ENCODE peak calls at places on chromosomes 1 and 21, in nine cellular contexts. B is suprapubic skin; S is lower lobe of right lung; D is tibial artery; K is left ventricle myocardium inferior; J is foreskin keratinocyte; Y is H1; X is uterus; W is CD4-positive, alpha-beta T cell. P is an unnamed sample.

GRCh38 chr1:111099289-111099688 is 40.6 kb downstream of the DRAM2 start:
- DNase-seq in S (no peak), W (no peak), X (no peak), K (no peak), D (no peak), B (no peak), Y (no peak), J (no peak), P (no peak)

GRCh38 chr1:93171549-93172050 is 8.6 kb downstream of the TMED5 start:
- DNase-seq in K (no peak), Y (no peak), W (no peak), X (no peak), D (no peak), B (no peak), S (no peak), J (no peak), P (no peak)

GRCh38 chr21:14522689-14523088 is 23.4 kb downstream of the SAMSN1 start:
- DNase-seq in X (no peak), D (no peak), B (no peak), Y (no peak), S (no peak), J (no peak), K (no peak), W (no peak), P (no peak)

GRCh38 chr1:211726467-211726866 is 51.0 kb upstream of the NEK2 start:
- DNase-seq in W (no peak), K (no peak), X (no peak), J (no peak), S (no peak), B (no peak), Y (no peak), D (no peak), P (no peak)

GRCh38 chr1:26155370-26156284 is 3.3 kb upstream of the FAM110D start:
- DNase-seq in D (no peak), S (no peak), J (no peak), B (no peak), X (peak), Y (no peak), W (no peak), K (no peak), P (peak)

GRCh38 chr1:172144445-172145060 is 275.9 kb upstream of the C1orf105 start:
- DNase-seq in B (peak), D (peak), K (peak), J (no peak), Y (no peak), S (peak), X (peak), W (no peak), P (no peak)

GRCh38 chr1:174954686-174955669 is 44.8 kb upstream of the CACYBP start:
- DNase-seq in J (no peak), X (no peak), Y (no peak), B (no peak), D (no peak), W (no peak), K (no peak), S (no peak), P (no peak)

GRCh38 chr21:36524477-36524876 is 44.6 kb upstream of the CLDN14 start:
- DNase-seq in Y (no peak), K (no peak), B (no peak), X (no peak), W (no peak), S (no peak), J (no peak), D (no peak), P (no peak)

GRCh38 chr1:101929343-101929742 is 67.4 kb downstream of the OLFM3 start:
- DNase-seq in B (no peak), X (no peak), Y (no peak), D (no peak), W (no peak), J (no peak), S (no peak), K (no peak), P (no peak)

GRCh38 chr1:182197555-182197954 is 136.0 kb upstream of the ZNF648 start:
- DNase-seq in Y (no peak), X (peak), D (peak), W (no peak), S (no peak), K (no peak), J (no peak), B (no peak), P (no peak)

GRCh38 chr1:24263746-24264145 is 55.4 kb upstream of the GRHL3 start:
- DNase-seq in K (no peak), J (no peak), D (no peak), Y (no peak), X (no peak), B (no peak), W (no peak), S (no peak), P (no peak)

GRCh38 chr1:24263211-24263610 is 55.9 kb upstream of the GRHL3 start:
- DNase-seq in K (no peak), Y (no peak), W (no peak), J (no peak), D (no peak), B (no peak), S (no peak), X (no peak), P (no peak)

GRCh38 chr1:24267003-24267402 is 52.2 kb upstream of the GRHL3 start:
- DNase-seq in Y (no peak), S (no peak), K (no peak), J (no peak), D (no peak), B (no peak), X (no peak), W (no peak), P (no peak)

GRCh38 chr1:24261977-24262376 is 57.2 kb upstream of the GRHL3 start:
- DNase-seq in D (no peak), W (no peak), B (no peak), J (no peak), X (no peak), S (no peak), Y (no peak), K (no peak), P (no peak)

DNA sequence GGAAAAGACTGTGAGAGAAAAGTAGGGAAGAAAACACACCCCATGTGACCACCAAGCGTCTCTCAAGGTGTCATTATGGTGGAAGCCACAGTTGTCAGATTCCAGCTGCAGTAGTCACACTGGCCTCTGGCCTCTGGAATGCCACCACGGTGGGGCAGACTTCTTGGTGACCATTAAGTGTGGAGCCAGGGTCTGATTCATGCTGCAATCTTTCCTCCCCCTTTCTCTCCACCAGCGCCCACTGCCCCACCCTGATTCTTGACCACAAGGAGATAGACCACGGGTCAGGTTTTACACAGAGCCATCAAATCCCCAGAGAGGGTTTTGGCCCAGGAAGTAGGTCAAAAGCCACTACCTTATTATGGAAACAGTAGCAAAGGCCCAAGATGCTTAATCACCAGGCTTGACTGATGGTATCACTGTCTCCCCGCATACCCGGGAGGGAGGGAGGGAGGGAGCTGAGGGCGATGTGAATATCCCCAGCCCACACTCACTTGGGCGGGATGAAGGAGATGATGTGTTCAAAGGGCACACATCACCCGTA is 52.7 kb upstream of the GRHL3 start:
- DNase-seq in W (no peak), J (peak), K (no peak), Y (no peak), D (no peak), X (no peak), S (no peak), B (no peak), P (no peak)
- H3K27ac ChIP-seq in W (no peak), J (no peak), K (no peak), Y (no peak), D (no peak), X (no peak), S (no peak), B (no peak), P (no peak)

DNA sequence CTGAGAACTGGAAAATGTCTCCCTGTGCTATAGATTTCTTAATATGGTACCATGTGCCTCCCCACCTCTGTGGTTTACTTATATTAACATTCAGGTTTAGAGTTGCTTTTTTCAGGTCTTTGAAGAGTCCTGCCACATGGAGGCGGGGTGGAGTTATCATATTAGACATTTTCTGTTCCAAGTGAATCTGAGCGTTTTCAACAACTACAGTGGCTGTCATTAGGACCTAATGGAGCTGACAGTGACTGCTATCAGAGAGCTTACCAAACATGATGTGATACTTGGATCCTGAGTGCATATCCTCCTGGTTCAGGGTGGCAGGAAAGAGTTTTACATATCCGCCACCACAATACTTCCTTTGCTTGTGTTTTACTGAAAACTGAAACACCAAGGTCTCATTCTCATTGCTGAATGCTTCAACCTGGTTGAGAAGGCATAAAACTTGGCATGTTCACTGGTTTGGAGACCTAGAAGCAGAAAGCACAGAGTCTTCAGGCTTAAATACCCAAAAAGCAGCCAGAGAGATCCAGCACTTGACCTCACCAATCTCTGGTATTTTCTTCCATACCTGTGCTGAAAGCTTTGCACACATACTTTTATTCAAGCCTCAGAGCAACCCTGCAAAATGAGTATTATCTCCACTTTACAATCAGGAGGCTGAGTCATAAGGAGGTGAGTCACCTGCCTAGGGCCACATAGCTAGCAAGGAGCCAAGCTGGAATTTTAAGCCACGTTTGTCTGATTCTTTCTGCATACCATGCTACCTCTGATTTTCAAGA is 47.4 kb upstream of the OSBPL9 start:
- DNase-seq in Y (peak), D (no peak), J (peak), K (no peak), S (no peak), W (no peak), X (no peak), B (no peak), P (peak)
- TF ChIP-seq CTCF in Y (no peak), D (no peak), J (peak), K (peak), S (no peak), W (no peak), X (no peak), B (no peak), P (peak)

GRCh38 chr1:159067699-159068621 is 8.6 kb downstream of the AIM2 start:
- DNase-seq in Y (no peak), B (no peak), D (no peak), S (peak), X (no peak), W (no peak), J (no peak), K (no peak), P (no peak)
- H3K27ac ChIP-seq in Y (no peak), B (no peak), D (no peak), S (peak), X (no peak), W (peak), J (no peak), K (peak), P (no peak)

GRCh38 chr1:160657477-160657820 is 10.6 kb upstream of the SLAMF1 start:
- DNase-seq in B (no peak), Y (no peak), X (no peak), J (no peak), S (no peak), W (no peak), D (no peak), K (no peak), P (no peak)
- TF ChIP-seq CTCF in B (no peak), Y (no peak), X (no peak), J (no peak), S (no peak), W (no peak), D (no peak), K (no peak), P (no peak)

GRCh38 chr1:153539395-153540093 is 1.2 kb downstream of the S100A5 start:
- DNase-seq in Y (no peak), X (no peak), W (no peak), K (no peak), D (no peak), S (no peak), B (no peak), J (no peak), P (no peak)
- H3K27ac ChIP-seq in Y (no peak), X (no peak), W (peak), K (no peak), D (no peak), S (no peak), B (peak), J (no peak), P (peak)

GRCh38 chr1:117685936-117686806 is 80.3 kb downstream of the TENT5C start:
- DNase-seq in J (no peak), K (no peak), X (no peak), B (no peak), Y (no peak), S (no peak), D (no peak), W (no peak), P (peak)
- TF ChIP-seq CTCF in J (no peak), K (no peak), X (no peak), B (no peak), Y (peak), S (no peak), D (no peak), W (no peak), P (peak)

GRCh38 chr21:32803651-32804050 is 32.1 kb upstream of the PAXBP1 start:
- DNase-seq in B (no peak), X (no peak), K (no peak), S (no peak), Y (no peak), D (no peak), W (no peak), J (no peak), P (no peak)
- H3K27ac ChIP-seq in B (no peak), X (no peak), K (no peak), S (no peak), Y (no peak), D (no peak), W (no peak), J (no peak), P (no peak)

GRCh38 chr1:223811634-223812101 is 34.1 kb downstream of the TP53BP2 start:
- DNase-seq in W (no peak), B (no peak), D (no peak), J (no peak), Y (no peak), X (no peak), S (no peak), K (no peak), P (no peak)
- TF ChIP-seq CTCF in W (peak), B (peak), D (peak), J (peak), Y (peak), X (peak), S (peak), K (peak), P (peak)

DNA sequence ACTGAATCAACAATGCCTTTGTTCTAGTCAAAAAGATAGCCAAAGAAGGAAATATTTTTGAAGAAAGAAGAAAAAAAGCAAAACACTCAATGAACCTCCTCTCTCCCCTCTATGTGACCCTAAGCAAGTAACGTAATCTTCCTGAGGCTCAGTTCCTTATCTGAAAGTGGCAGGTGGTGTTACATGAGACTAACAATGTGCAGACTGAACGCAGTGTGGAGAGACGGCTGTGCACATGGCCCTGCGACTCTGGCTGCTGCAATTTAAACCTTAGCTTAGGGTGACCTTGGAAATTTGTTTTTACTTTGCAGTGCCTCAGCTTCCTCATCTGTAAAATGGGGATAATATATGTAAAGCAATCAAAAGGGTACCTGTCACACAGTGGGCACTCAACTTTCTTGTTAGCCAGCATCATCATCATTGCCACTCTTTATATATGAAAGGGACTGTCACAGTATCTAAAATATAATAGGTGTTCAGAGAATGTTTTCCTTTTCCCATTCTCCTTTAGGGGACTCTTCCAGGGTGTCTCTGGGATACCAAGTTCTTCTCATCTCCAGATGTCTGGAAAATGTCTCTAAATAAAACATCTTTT is 100.1 kb upstream of the JUN start:
- DNase-seq in B (no peak), W (no peak), Y (no peak), S (no peak), K (no peak), D (no peak), J (no peak), X (no peak), P (no peak)
- H3K27ac ChIP-seq in B (peak), W (no peak), Y (no peak), S (peak), K (peak), D (peak), J (no peak), X (no peak), P (no peak)

GRCh38 chr1:52264530-52265115 is 101.4 kb downstream of the CC2D1B start:
- DNase-seq in X (no peak), J (no peak), Y (no peak), B (no peak), W (no peak), D (no peak), S (no peak), K (no peak), P (no peak)
- TF ChIP-seq CTCF in X (peak), J (peak), Y (no peak), B (no peak), W (no peak), D (no peak), S (peak), K (peak), P (no peak)

P was measured in DND-41.